ENCODE peak calls at places on chromosomes 5 and 9, in six cellular contexts. One of them, this sample, is unnamed. For H3K9me3, the result is how much of the 10 kb centered on the place peaks cover.

GRCh38 chr5:167573274-167574127 is 717.9 kb upstream of the WWC1 start:
- DNase-seq in testis: peak
- DNase-seq in colonic mucosa: no peak
- DNase-seq in psoas muscle: no peak
- DNase-seq in A673: peak
- DNase-seq in naive thymus-derived CD4-positive, alpha-beta T cell: no peak
- DNase-seq in this sample: no peak

GRCh38 chr5:87588316-87588715 is 175.6 kb upstream of the CCNH start:
- DNase-seq in testis: no peak
- DNase-seq in colonic mucosa: no peak
- DNase-seq in psoas muscle: no peak
- DNase-seq in A673: no peak
- DNase-seq in naive thymus-derived CD4-positive, alpha-beta T cell: no peak
- DNase-seq in this sample: no peak

GRCh38 chr5:69136296-69136695 is 30.7 kb upstream of the CCNB1 start:
- DNase-seq in testis: no peak
- DNase-seq in colonic mucosa: no peak
- DNase-seq in psoas muscle: no peak
- DNase-seq in A673: no peak
- DNase-seq in naive thymus-derived CD4-positive, alpha-beta T cell: no peak
- DNase-seq in this sample: no peak

GRCh38 chr9:14320272-14321245 is 6.6 kb upstream of the NFIB start:
- DNase-seq in testis: no peak
- DNase-seq in colonic mucosa: peak
- DNase-seq in psoas muscle: no peak
- DNase-seq in A673: peak
- DNase-seq in naive thymus-derived CD4-positive, alpha-beta T cell: no peak
- DNase-seq in this sample: peak

GRCh38 chr9:68964102-68964541 is 49.8 kb downstream of the PRKACG start:
- DNase-seq in testis: no peak
- DNase-seq in colonic mucosa: peak
- DNase-seq in psoas muscle: no peak
- DNase-seq in A673: no peak
- DNase-seq in naive thymus-derived CD4-positive, alpha-beta T cell: no peak
- DNase-seq in this sample: no peak

GRCh38 chr9:93467062-93467416 is 13.7 kb upstream of the FAM120AOS start:
- DNase-seq in testis: no peak
- DNase-seq in colonic mucosa: no peak
- DNase-seq in psoas muscle: no peak
- DNase-seq in A673: peak
- DNase-seq in naive thymus-derived CD4-positive, alpha-beta T cell: no peak
- DNase-seq in this sample: no peak

GRCh38 chr5:82104872-82105271 is 133.0 kb downstream of the ATG10 start:
- DNase-seq in testis: no peak
- DNase-seq in colonic mucosa: no peak
- DNase-seq in psoas muscle: no peak
- DNase-seq in A673: no peak
- DNase-seq in naive thymus-derived CD4-positive, alpha-beta T cell: peak
- DNase-seq in this sample: no peak

GRCh38 chr5:19322716-19323485 is 665.1 kb downstream of the CDH18 start:
- DNase-seq in testis: peak
- DNase-seq in colonic mucosa: no peak
- DNase-seq in psoas muscle: no peak
- DNase-seq in A673: no peak
- DNase-seq in naive thymus-derived CD4-positive, alpha-beta T cell: no peak
- DNase-seq in this sample: no peak

GRCh38 chr9:105679406-105680022 is 14.8 kb upstream of the TMEM38B start:
- DNase-seq in testis: no peak
- DNase-seq in colonic mucosa: peak
- DNase-seq in psoas muscle: no peak
- DNase-seq in A673: no peak
- DNase-seq in naive thymus-derived CD4-positive, alpha-beta T cell: no peak
- DNase-seq in this sample: no peak

GRCh38 chr9:136853596-136854112 is 1.5 kb downstream of the MAMDC4 start:
- DNase-seq in testis: no peak
- DNase-seq in colonic mucosa: peak
- DNase-seq in psoas muscle: no peak
- DNase-seq in A673: no peak
- DNase-seq in naive thymus-derived CD4-positive, alpha-beta T cell: no peak
- DNase-seq in this sample: peak

GRCh38 chr9:114631166-114631565 is 20.1 kb downstream of the TMEM268 start:
- DNase-seq in testis: peak
- DNase-seq in colonic mucosa: no peak
- DNase-seq in psoas muscle: no peak
- DNase-seq in A673: no peak
- DNase-seq in naive thymus-derived CD4-positive, alpha-beta T cell: no peak
- DNase-seq in this sample: no peak

GRCh38 chr5:132238169-132238744 is 10.6 kb upstream of the P4HA2 start:
- DNase-seq in testis: peak
- DNase-seq in colonic mucosa: peak
- DNase-seq in psoas muscle: peak
- DNase-seq in A673: peak
- DNase-seq in naive thymus-derived CD4-positive, alpha-beta T cell: no peak
- DNase-seq in this sample: peak

DNA sequence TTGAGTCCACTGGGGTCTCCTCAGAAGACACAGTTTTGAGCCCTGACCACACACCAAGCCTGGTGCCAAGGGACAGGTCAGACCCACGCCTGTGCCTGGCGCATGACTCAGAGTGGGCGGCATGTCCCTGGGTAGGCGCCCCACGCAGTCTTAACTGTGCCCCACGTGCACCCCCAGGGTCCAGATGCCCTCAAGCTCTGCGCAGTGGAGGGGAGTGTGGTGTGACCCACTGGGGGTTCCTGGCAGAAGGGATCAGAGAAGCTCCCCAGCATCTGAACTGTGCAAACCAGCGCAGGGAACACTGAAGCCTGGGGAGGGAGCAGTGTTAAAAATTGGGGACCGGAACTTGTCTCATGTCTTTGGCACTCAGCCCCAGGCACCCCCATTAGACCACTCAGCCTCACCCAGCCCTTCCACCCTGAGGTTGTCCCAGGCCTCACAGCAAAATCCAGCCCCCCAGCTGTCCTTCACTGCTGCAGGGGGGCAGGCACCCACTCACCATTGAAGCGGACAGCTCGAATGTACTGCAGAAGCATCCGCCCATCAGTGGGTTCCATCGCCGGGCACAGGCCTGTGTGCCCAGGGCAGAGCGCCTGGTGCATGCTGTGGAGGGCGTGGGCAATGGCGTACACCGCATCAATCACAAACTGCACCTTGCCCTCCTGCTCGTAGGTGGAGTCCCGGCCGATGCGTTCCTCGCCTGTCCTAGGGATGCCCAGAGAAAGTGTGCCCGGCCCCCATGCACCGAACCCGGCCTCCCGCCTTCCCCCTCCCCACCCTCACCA is 6.5 kb downstream of the GRM6 start:
- DNase-seq in testis: no peak
- DNase-seq in colonic mucosa: no peak
- DNase-seq in psoas muscle: no peak
- DNase-seq in A673: no peak
- DNase-seq in naive thymus-derived CD4-positive, alpha-beta T cell: no peak
- DNase-seq in this sample: no peak
- H3K9me3 ChIP-seq in testis: under half
- H3K9me3 ChIP-seq in colonic mucosa: under half
- H3K9me3 ChIP-seq in psoas muscle: under half
- H3K9me3 ChIP-seq in A673: under half
- H3K9me3 ChIP-seq in naive thymus-derived CD4-positive, alpha-beta T cell: under half
- H3K9me3 ChIP-seq in this sample: under half

GRCh38 chr5:42235837-42236236 is 187.4 kb upstream of the GHR start:
- DNase-seq in testis: peak
- DNase-seq in colonic mucosa: no peak
- DNase-seq in psoas muscle: peak
- DNase-seq in A673: no peak
- DNase-seq in naive thymus-derived CD4-positive, alpha-beta T cell: no peak
- DNase-seq in this sample: no peak
- H3K4me3 ChIP-seq in testis: no peak
- H3K4me3 ChIP-seq in colonic mucosa: no peak
- H3K4me3 ChIP-seq in psoas muscle: no peak
- H3K4me3 ChIP-seq in A673: no peak
- H3K4me3 ChIP-seq in naive thymus-derived CD4-positive, alpha-beta T cell: no peak
- H3K4me3 ChIP-seq in this sample: no peak

GRCh38 chr5:158471179-158471924 is 612.4 kb upstream of the CLINT1 start:
- DNase-seq in testis: no peak
- DNase-seq in colonic mucosa: no peak
- DNase-seq in psoas muscle: no peak
- DNase-seq in A673: no peak
- DNase-seq in naive thymus-derived CD4-positive, alpha-beta T cell: no peak
- DNase-seq in this sample: no peak
- H3K9me3 ChIP-seq in testis: under half
- H3K9me3 ChIP-seq in colonic mucosa: under half
- H3K9me3 ChIP-seq in psoas muscle: under half
- H3K9me3 ChIP-seq in A673: under half
- H3K9me3 ChIP-seq in naive thymus-derived CD4-positive, alpha-beta T cell: under half
- H3K9me3 ChIP-seq in this sample: under half

DNA sequence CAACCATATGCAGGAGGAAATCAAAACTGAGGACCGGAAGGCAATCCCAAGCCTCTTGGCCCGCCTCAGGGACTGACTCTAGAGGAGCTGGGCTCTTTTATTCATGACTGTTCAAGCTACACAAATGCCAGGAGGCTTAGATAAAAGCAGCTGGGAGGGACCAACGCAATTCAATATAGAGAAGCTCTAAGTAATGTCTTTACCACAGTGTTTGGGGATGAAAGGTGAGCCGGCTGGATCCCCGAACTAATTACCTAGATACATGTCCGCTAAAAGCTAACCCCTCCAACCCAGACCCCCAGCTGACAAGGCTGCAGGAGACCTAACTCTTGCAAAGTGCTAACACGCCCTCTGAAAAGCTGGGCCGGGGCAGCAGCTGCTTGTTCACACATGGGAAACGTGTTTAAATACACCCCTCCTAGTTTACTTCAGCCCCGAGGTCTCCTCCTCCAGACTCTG is 67.5 kb downstream of the TLE1 start:
- DNase-seq in testis: no peak
- DNase-seq in colonic mucosa: no peak
- DNase-seq in psoas muscle: no peak
- DNase-seq in A673: no peak
- DNase-seq in naive thymus-derived CD4-positive, alpha-beta T cell: no peak
- DNase-seq in this sample: no peak
- H3K4me3 ChIP-seq in testis: no peak
- H3K4me3 ChIP-seq in colonic mucosa: no peak
- H3K4me3 ChIP-seq in psoas muscle: no peak
- H3K4me3 ChIP-seq in A673: no peak
- H3K4me3 ChIP-seq in naive thymus-derived CD4-positive, alpha-beta T cell: no peak
- H3K4me3 ChIP-seq in this sample: no peak

GRCh38 chr5:65341835-65342234 is 139.9 kb downstream of the ADAMTS6 start:
- DNase-seq in testis: no peak
- DNase-seq in colonic mucosa: no peak
- DNase-seq in psoas muscle: no peak
- DNase-seq in A673: no peak
- DNase-seq in naive thymus-derived CD4-positive, alpha-beta T cell: no peak
- DNase-seq in this sample: no peak
- H3K9me3 ChIP-seq in testis: under half
- H3K9me3 ChIP-seq in colonic mucosa: under half
- H3K9me3 ChIP-seq in psoas muscle: under half
- H3K9me3 ChIP-seq in A673: under half
- H3K9me3 ChIP-seq in naive thymus-derived CD4-positive, alpha-beta T cell: under half
- H3K9me3 ChIP-seq in this sample: under half

GRCh38 chr5:112907166-112907611 is 14.8 kb downstream of the REEP5 start:
- DNase-seq in testis: no peak
- DNase-seq in colonic mucosa: no peak
- DNase-seq in psoas muscle: no peak
- DNase-seq in A673: no peak
- DNase-seq in naive thymus-derived CD4-positive, alpha-beta T cell: no peak
- DNase-seq in this sample: no peak

GRCh38 chr5:112914584-112914983 is 7.4 kb downstream of the REEP5 start:
- DNase-seq in testis: no peak
- DNase-seq in colonic mucosa: no peak
- DNase-seq in psoas muscle: no peak
- DNase-seq in A673: no peak
- DNase-seq in naive thymus-derived CD4-positive, alpha-beta T cell: no peak
- DNase-seq in this sample: no peak

GRCh38 chr5:112906637-112907036 is 15.4 kb downstream of the REEP5 start:
- DNase-seq in testis: no peak
- DNase-seq in colonic mucosa: no peak
- DNase-seq in psoas muscle: no peak
- DNase-seq in A673: no peak
- DNase-seq in naive thymus-derived CD4-positive, alpha-beta T cell: no peak
- DNase-seq in this sample: no peak

GRCh38 chr5:112908854-112909253 is 13.2 kb downstream of the REEP5 start:
- DNase-seq in testis: no peak
- DNase-seq in colonic mucosa: no peak
- DNase-seq in psoas muscle: no peak
- DNase-seq in A673: no peak
- DNase-seq in naive thymus-derived CD4-positive, alpha-beta T cell: no peak
- DNase-seq in this sample: no peak
- H3K4me3 ChIP-seq in testis: no peak
- H3K4me3 ChIP-seq in colonic mucosa: no peak
- H3K4me3 ChIP-seq in psoas muscle: no peak
- H3K4me3 ChIP-seq in A673: no peak
- H3K4me3 ChIP-seq in naive thymus-derived CD4-positive, alpha-beta T cell: no peak
- H3K4me3 ChIP-seq in this sample: no peak

GRCh38 chr5:178531786-178532185 is 58.4 kb downstream of the COL23A1 start:
- DNase-seq in testis: peak
- DNase-seq in colonic mucosa: no peak
- DNase-seq in psoas muscle: no peak
- DNase-seq in A673: no peak
- DNase-seq in naive thymus-derived CD4-positive, alpha-beta T cell: no peak
- DNase-seq in this sample: no peak

GRCh38 chr5:178533136-178533535 is 57.1 kb downstream of the COL23A1 start:
- DNase-seq in testis: no peak
- DNase-seq in colonic mucosa: no peak
- DNase-seq in psoas muscle: no peak
- DNase-seq in A673: no peak
- DNase-seq in naive thymus-derived CD4-positive, alpha-beta T cell: no peak
- DNase-seq in this sample: no peak

GRCh38 chr5:178532666-178533065 is 57.5 kb downstream of the COL23A1 start:
- DNase-seq in testis: no peak
- DNase-seq in colonic mucosa: no peak
- DNase-seq in psoas muscle: no peak
- DNase-seq in A673: no peak
- DNase-seq in naive thymus-derived CD4-positive, alpha-beta T cell: no peak
- DNase-seq in this sample: no peak

GRCh38 chr5:178530526-178530925 is 59.7 kb downstream of the COL23A1 start:
- DNase-seq in testis: no peak
- DNase-seq in colonic mucosa: no peak
- DNase-seq in psoas muscle: no peak
- DNase-seq in A673: no peak
- DNase-seq in naive thymus-derived CD4-positive, alpha-beta T cell: no peak
- DNase-seq in this sample: no peak

DNA sequence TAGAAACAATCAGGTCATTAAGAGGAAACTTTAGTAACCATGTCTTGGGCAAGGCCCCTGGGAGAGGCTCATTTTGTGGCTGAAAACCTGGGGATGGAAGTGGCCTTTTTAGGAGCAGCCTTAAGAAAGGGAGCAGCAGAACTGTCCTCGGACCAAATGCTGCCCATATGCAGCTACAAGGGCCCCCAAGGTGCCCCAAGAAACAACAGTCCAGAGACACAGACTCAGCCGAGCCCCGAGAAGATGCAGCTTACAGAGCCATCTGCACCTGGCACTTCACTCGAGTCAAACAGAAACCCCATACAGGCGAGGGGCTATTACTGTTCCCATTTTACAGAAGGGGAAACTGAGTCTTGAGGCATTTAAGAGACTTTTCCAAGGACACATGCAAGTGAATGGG is 58.0 kb downstream of the COL23A1 start:
- DNase-seq in testis: no peak
- DNase-seq in colonic mucosa: no peak
- DNase-seq in psoas muscle: no peak
- DNase-seq in A673: no peak
- DNase-seq in naive thymus-derived CD4-positive, alpha-beta T cell: no peak
- DNase-seq in this sample: no peak
- H3K9me3 ChIP-seq in testis: under half
- H3K9me3 ChIP-seq in colonic mucosa: under half
- H3K9me3 ChIP-seq in psoas muscle: under half
- H3K9me3 ChIP-seq in A673: under half
- H3K9me3 ChIP-seq in naive thymus-derived CD4-positive, alpha-beta T cell: under half
- H3K9me3 ChIP-seq in this sample: under half

This sample was measured in right cardiac atrium.